ENCODE peak calls at places on chromosomes 5 and 9, in eight cellular contexts. B is fibroblast of lung, E is heart left ventricle, Y is WERI-Rb-1, C is HCT116, M is astrocyte, P is lung, D is mesenchymal stem cell. J is an unnamed sample.

GRCh38 chr9:19690128-19690527 is 98.7 kb downstream of the SLC24A2 start:
- DNase-seq in B (peak; percentile 18), E (no peak), Y (no peak), C (no peak), M (peak; percentile 2), P (no peak), D (peak; percentile 67), J (no peak)

GRCh38 chr5:37859805-37860204 is 20.0 kb upstream of the GDNF start:
- DNase-seq in B (no peak), E (no peak), Y (no peak), C (no peak), M (no peak), P (no peak), D (no peak), J (no peak)

GRCh38 chr5:77909237-77909636 is 133.1 kb upstream of the TBCA start:
- DNase-seq in B (no peak), E (no peak), Y (no peak), C (no peak), M (no peak), P (no peak), D (no peak), J (no peak)

GRCh38 chr5:115435065-115435775 is 109.4 kb downstream of the FEM1C start:
- DNase-seq in B (no peak), E (no peak), Y (no peak), C (no peak), M (no peak), P (no peak), D (no peak), J (no peak)

GRCh38 chr5:143717400-143717799 is 94.6 kb upstream of the HMHB1 start:
- DNase-seq in B (peak; percentile 94), E (no peak), Y (no peak), C (no peak), M (peak; percentile 91), P (no peak), D (peak; percentile 23), J (no peak)

GRCh38 chr9:105302728-105303127 is 58.3 kb downstream of the SLC44A1 start:
- DNase-seq in B (no peak), E (no peak), Y (no peak), C (no peak), M (no peak), P (no peak), D (no peak), J (no peak)

GRCh38 chr5:93603711-93604118 is 20.7 kb downstream of the NR2F1 start:
- DNase-seq in B (peak; percentile 51), E (no peak), Y (peak; percentile 40), C (no peak), M (no peak), P (no peak), D (no peak), J (no peak)

GRCh38 chr5:50553560-50553984 is 112.5 kb upstream of the EMB start:
- DNase-seq in B (no peak), E (no peak), Y (no peak), C (no peak), M (no peak), P (peak; percentile 42), D (peak; percentile 6), J (no peak)

GRCh38 chr5:145236127-145236526 is 599.0 kb downstream of the PRELID2 start:
- DNase-seq in B (peak; percentile 2), E (no peak), Y (no peak), C (no peak), M (no peak), P (no peak), D (no peak), J (no peak)

GRCh38 chr9:81825831-81826540 is 102.2 kb upstream of the SPATA31D4 start:
- DNase-seq in B (peak; percentile 81), E (no peak), Y (no peak), C (no peak), M (peak; percentile 70), P (no peak), D (no peak), J (no peak)

GRCh38 chr5:135065306-135066265 is 31.6 kb upstream of the PITX1 start:
- DNase-seq in B (no peak), E (no peak), Y (no peak), C (no peak), M (no peak), P (no peak), D (no peak), J (no peak)

GRCh38 chr5:78699565-78700143 is 51.1 kb upstream of the LHFPL2 start:
- DNase-seq in B (peak; percentile 98), E (peak; percentile 41), Y (no peak), C (peak; percentile 99), M (peak; percentile 97), P (no peak), D (peak; percentile 88), J (no peak)

GRCh38 chr5:67732471-67732870 is 483.1 kb upstream of the PIK3R1 start:
- DNase-seq in B (no peak), E (no peak), Y (no peak), C (no peak), M (peak; percentile 2), P (no peak), D (no peak), J (no peak)
- H3K27ac ChIP-seq in B (no peak overlapping the region), E (no peak overlapping the region), Y (no peak overlapping the region), C (no peak overlapping the region), M (no peak overlapping the region), P (no peak overlapping the region), D (no peak overlapping the region), J (no peak overlapping the region)

GRCh38 chr9:107033974-107034373 is 171.0 kb downstream of the ZNF462 start:
- DNase-seq in B (no peak), E (no peak), Y (no peak), C (no peak), M (no peak), P (no peak), D (no peak), J (no peak)
- H3K36me3 ChIP-seq in B (no peaks in the 10 kb centered on the region), E (no peaks in the 10 kb centered on the region), Y (no peaks in the 10 kb centered on the region), C (no peaks in the 10 kb centered on the region), M (no peaks in the 10 kb centered on the region), P (no peaks in the 10 kb centered on the region), D (no peaks in the 10 kb centered on the region), J (no peaks in the 10 kb centered on the region)

GRCh38 chr5:57831942-57832341 is 349.3 kb upstream of the ACTBL2 start:
- DNase-seq in B (peak; percentile 31), E (no peak), Y (no peak), C (no peak), M (no peak), P (no peak), D (no peak), J (no peak)
- H3K27ac ChIP-seq in B (no peak overlapping the region), E (no peak overlapping the region), Y (no peak overlapping the region), C (no peak overlapping the region), M (peak overlapping the region; percentile 30), P (no peak overlapping the region), D (no peak overlapping the region), J (no peak overlapping the region)

GRCh38 chr5:6373081-6373846 is 5.1 kb downstream of the MED10 start:
- DNase-seq in B (no peak), E (no peak), Y (no peak), C (no peak), M (no peak), P (no peak), D (no peak), J (no peak)

GRCh38 chr5:6365977-6366590 is 12.3 kb downstream of the MED10 start:
- DNase-seq in B (no peak), E (no peak), Y (no peak), C (no peak), M (no peak), P (no peak), D (no peak), J (no peak)

GRCh38 chr5:6372251-6373080 is 5.9 kb downstream of the MED10 start:
- DNase-seq in B (no peak), E (no peak), Y (no peak), C (no peak), M (no peak), P (no peak), D (no peak), J (no peak)

GRCh38 chr5:6370580-6370979 is 7.8 kb downstream of the MED10 start:
- DNase-seq in B (no peak), E (no peak), Y (no peak), C (no peak), M (no peak), P (no peak), D (no peak), J (no peak)

GRCh38 chr5:6371079-6371810 is 7.1 kb downstream of the MED10 start:
- DNase-seq in B (no peak), E (no peak), Y (no peak), C (no peak), M (no peak), P (no peak), D (no peak), J (no peak)
- H3K36me3 ChIP-seq in B (peaks cover 27% of the 10 kb centered on the region), E (peaks cover 89% of the 10 kb centered on the region), Y (peaks cover 73% of the 10 kb centered on the region), C (peaks cover 57% of the 10 kb centered on the region), M (peaks cover 43% of the 10 kb centered on the region), P (peaks cover 39% of the 10 kb centered on the region), D (peaks cover 50% of the 10 kb centered on the region), J (peaks cover 91% of the 10 kb centered on the region)

DNA sequence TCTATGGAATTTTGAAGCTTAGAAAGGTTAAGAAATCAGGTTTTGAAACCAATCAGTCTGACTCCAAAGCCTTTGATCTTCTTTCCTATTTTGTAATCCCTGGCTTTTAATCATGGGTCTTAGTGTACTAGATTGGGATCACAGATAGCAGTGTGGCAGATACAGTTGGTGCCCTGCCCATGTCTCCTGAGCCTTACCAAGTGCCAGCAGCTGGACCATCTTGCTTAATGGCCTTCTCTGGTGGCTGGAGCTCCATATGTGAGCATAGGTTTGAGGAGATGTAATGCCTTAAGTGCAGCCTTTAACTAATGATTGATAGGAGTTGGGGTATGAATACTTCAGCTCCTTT is 16.7 kb upstream of the RIC1 start:
- DNase-seq in B (no peak), E (no peak), Y (peak; percentile 27), C (no peak), M (no peak), P (no peak), D (no peak), J (no peak)
- H3K27ac ChIP-seq in B (no peak overlapping the region), E (no peak overlapping the region), Y (no peak overlapping the region), C (no peak overlapping the region), M (no peak overlapping the region), P (no peak overlapping the region), D (no peak overlapping the region), J (no peak overlapping the region)

DNA sequence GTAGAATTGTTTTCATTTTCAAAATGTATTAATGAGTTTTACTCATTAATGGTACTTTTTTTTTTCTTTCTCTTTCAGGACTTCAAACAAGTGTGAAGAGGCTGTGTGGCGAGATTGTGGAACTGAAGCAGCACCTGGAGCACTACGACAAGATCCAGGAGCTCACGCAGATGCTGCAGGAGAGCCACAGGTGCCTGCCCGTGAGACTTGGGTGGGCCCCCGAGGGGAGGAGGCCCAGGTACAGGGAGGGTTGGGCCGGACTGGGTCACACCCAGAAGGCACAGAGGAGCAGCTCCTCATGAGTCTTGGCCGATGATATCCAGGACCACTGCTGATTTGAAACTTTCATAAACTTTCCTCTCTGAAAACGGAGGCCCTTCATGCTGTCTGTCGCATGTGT is 35.6 kb downstream of the CEP72 start:
- DNase-seq in B (no peak), E (no peak), Y (no peak), C (no peak), M (no peak), P (no peak), D (no peak), J (no peak)
- H3K36me3 ChIP-seq in B (peaks cover 13% of the 10 kb centered on the region), E (peaks cover 16% of the 10 kb centered on the region), Y (peaks cover 67% of the 10 kb centered on the region), C (peaks cover 15% of the 10 kb centered on the region), M (no peaks in the 10 kb centered on the region), P (no peaks in the 10 kb centered on the region), D (peaks cover 59% of the 10 kb centered on the region), J (peaks cover 23% of the 10 kb centered on the region)

J was measured in CD4-positive, CD25-positive, alpha-beta regulatory T cell.